ENCODE peak calls at places on chromosomes 16 and 17, in four cellular contexts. D is CD4-positive, alpha-beta T cell; Y is brain microvascular endothelial cell; N is GM23338. R is an unnamed sample.

GRCh38 chr17:78986048-78986648 is 6.4 kb upstream of the LGALS3BP start:
- DNase-seq in D (no peak), Y (peak; percentile 47), N (no peak), R (peak; percentile 43)

GRCh38 chr17:72332367-72332766 is 211.5 kb downstream of the SOX9 start:
- DNase-seq in D (no peak), Y (peak; percentile 36), N (no peak), R (no peak)

GRCh38 chr16:10390867-10391266 is 5.0 kb downstream of the ATF7IP2 start:
- DNase-seq in D (no peak), Y (no peak), N (no peak), R (no peak)

GRCh38 chr17:45850011-45850410 is 5.3 kb downstream of the SPPL2C start:
- DNase-seq in D (no peak), Y (no peak), N (no peak), R (no peak)

GRCh38 chr17:4483012-4483840 is 15.5 kb upstream of the SPNS2 start:
- DNase-seq in D (no peak), Y (no peak), N (no peak), R (no peak)

GRCh38 chr16:20147091-20147490 is 73.4 kb upstream of the GPR139 start:
- DNase-seq in D (no peak), Y (no peak), N (no peak), R (no peak)

GRCh38 chr16:74447578-74447977 is 26.3 kb upstream of the CLEC18B start:
- DNase-seq in D (no peak), Y (no peak), N (no peak), R (no peak)

GRCh38 chr16:19520861-19521331 is 1.0 kb downstream of the GDE1 start:
- DNase-seq in D (no peak), Y (peak; percentile 24), N (no peak), R (no peak)

GRCh38 chr17:72839086-72839728 is 253.3 kb downstream of the SLC39A11 start:
- DNase-seq in D (no peak), Y (no peak), N (no peak), R (no peak)

GRCh38 chr17:66726371-66726770 is 108.5 kb upstream of the CACNG5 start:
- DNase-seq in D (no peak), Y (no peak), N (no peak), R (no peak)

GRCh38 chr17:15958484-15958854 is 13.5 kb downstream of the ADORA2B start:
- DNase-seq in D (no peak), Y (no peak), N (no peak), R (no peak)

GRCh38 chr17:43328650-43329049 is 70.1 kb upstream of the ARL4D start:
- DNase-seq in D (no peak), Y (no peak), N (no peak), R (no peak)

GRCh38 chr17:80732268-80732667 is 187.6 kb downstream of the RPTOR start:
- DNase-seq in D (no peak), Y (peak; percentile 67), N (no peak), R (no peak)

GRCh38 chr17:83129676-83130075 is 50.3 kb downstream of the METRNL start:
- DNase-seq in D (no peak), Y (no peak), N (no peak), R (no peak)

GRCh38 chr17:49964539-49965521 is 4.2 kb upstream of the DLX4 start:
- DNase-seq in D (no peak), Y (no peak), N (peak; percentile 84), R (no peak)

GRCh38 chr16:4077083-4077714 is 39.0 kb downstream of the ADCY9 start:
- DNase-seq in D (no peak), Y (no peak), N (no peak), R (no peak)

GRCh38 chr17:80667462-80668277 is 123.0 kb downstream of the RPTOR start:
- DNase-seq in D (no peak), Y (no peak), N (no peak), R (no peak)

GRCh38 chr17:3974138-3974687 is 10.0 kb upstream of the ATP2A3 start:
- DNase-seq in D (no peak), Y (no peak), N (no peak), R (peak; percentile 43)

GRCh38 chr16:68345351-68345810 is 34.6 kb downstream of the PRMT7 start:
- DNase-seq in D (no peak), Y (no peak), N (no peak), R (no peak)

GRCh38 chr17:40956401-40957254 is 10.1 kb downstream of the KRT39 start:
- DNase-seq in D (no peak), Y (peak; percentile 98), N (no peak), R (no peak)

GRCh38 chr17:17998934-17999333 is 26.3 kb downstream of the DRC3 start:
- DNase-seq in D (no peak), Y (no peak), N (no peak), R (no peak)

GRCh38 chr17:67685351-67685750 is 32.4 kb upstream of the NOL11 start:
- DNase-seq in D (no peak), Y (no peak), N (no peak), R (no peak)

GRCh38 chr16:23491490-23492391 is 18.6 kb downstream of the GGA2 start:
- DNase-seq in D (no peak), Y (peak; percentile 10), N (no peak), R (no peak)

GRCh38 chr17:56499799-56500388 is 93.6 kb upstream of the NOG start:
- DNase-seq in D (no peak), Y (peak; percentile 9), N (peak; percentile 73), R (no peak)

GRCh38 chr16:55078153-55078552 is 147.5 kb downstream of the IRX5 start:
- DNase-seq in D (no peak), Y (no peak), N (no peak), R (no peak)

GRCh38 chr16:78665373-78665772 is 565.9 kb downstream of the WWOX start:
- DNase-seq in D (no peak), Y (no peak), N (no peak), R (no peak)

GRCh38 chr16:73170587-73170986 is 122.7 kb upstream of the ZFHX3 start:
- DNase-seq in D (no peak), Y (no peak), N (no peak), R (no peak)

GRCh38 chr16:2770057-2770780 is 6.9 kb downstream of the ELOB start:
- DNase-seq in D (no peak), Y (no peak), N (no peak), R (peak; percentile 69)

GRCh38 chr17:64920026-64920418 is 744 bp upstream of the LRRC37A3 start:
- DNase-seq in D (no peak), Y (no peak), N (peak; percentile 28), R (no peak)

GRCh38 chr17:7825206-7825980 is 8.6 kb upstream of the KDM6B start:
- DNase-seq in D (no peak), Y (no peak), N (no peak), R (no peak)

GRCh38 chr17:40614431-40615294 is 33.0 kb downstream of the SMARCE1 start:
- DNase-seq in D (no peak), Y (no peak), N (no peak), R (no peak)

GRCh38 chr16:84052071-84052622 is 9.6 kb upstream of the SLC38A8 start:
- DNase-seq in D (no peak), Y (no peak), N (no peak), R (no peak)

GRCh38 chr17:83182620-83183063 is 103.2 kb downstream of the METRNL start:
- DNase-seq in D (no peak), Y (no peak), N (no peak), R (peak; percentile 5)

GRCh38 chr17:47998044-47998443 is 27.1 kb downstream of the CDK5RAP3 start:
- DNase-seq in D (no peak), Y (no peak), N (no peak), R (no peak)

GRCh38 chr16:75105306-75106061 is 11.1 kb downstream of the LDHD start:
- DNase-seq in D (no peak), Y (no peak), N (no peak), R (no peak)

GRCh38 chr17:69822314-69822875 is 252.6 kb upstream of the KCNJ16 start:
- DNase-seq in D (no peak), Y (no peak), N (no peak), R (no peak)
- TF ChIP-seq CTCF in D (no peak), Y (no peak), N (no peak), R (no peak)

GRCh38 chr16:85191341-85191965 is 79.2 kb upstream of the CIBAR2 start:
- DNase-seq in D (no peak), Y (no peak), N (no peak), R (no peak)

GRCh38 chr16:85190572-85190971 is 78.3 kb upstream of the CIBAR2 start:
- DNase-seq in D (no peak), Y (no peak), N (no peak), R (no peak)

GRCh38 chr16:85193876-85194275 is 81.6 kb upstream of the CIBAR2 start:
- DNase-seq in D (no peak), Y (no peak), N (no peak), R (no peak)

GRCh38 chr16:85192736-85193493 is 80.6 kb upstream of the CIBAR2 start:
- DNase-seq in D (no peak), Y (no peak), N (no peak), R (no peak)

DNA sequence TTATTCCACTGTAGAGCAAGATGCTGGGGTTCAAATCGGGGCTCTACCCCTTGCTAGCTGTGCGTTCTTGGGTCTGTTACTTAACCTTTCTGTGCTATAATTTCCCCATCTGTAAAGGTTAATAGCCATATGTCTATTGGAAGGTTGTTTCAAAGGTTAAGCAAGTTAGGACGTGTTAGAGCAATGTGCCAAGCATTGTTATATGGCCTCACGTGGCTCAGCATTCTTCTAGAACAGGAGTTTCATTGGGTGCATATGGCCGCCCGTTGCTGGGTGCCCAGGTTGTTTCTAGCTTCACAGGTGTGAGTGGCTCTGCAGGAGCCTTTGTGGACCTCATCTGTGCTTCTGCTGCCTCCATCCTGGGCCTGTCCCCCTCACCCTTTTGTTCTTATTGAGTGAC is 80.0 kb upstream of the CIBAR2 start:
- DNase-seq in D (no peak), Y (no peak), N (no peak), R (no peak)
- H3K27me3 ChIP-seq in D (no peaks in the 10 kb centered on the region), Y (no peaks in the 10 kb centered on the region), N (no peaks in the 10 kb centered on the region), R (no peaks in the 10 kb centered on the region)

DNA sequence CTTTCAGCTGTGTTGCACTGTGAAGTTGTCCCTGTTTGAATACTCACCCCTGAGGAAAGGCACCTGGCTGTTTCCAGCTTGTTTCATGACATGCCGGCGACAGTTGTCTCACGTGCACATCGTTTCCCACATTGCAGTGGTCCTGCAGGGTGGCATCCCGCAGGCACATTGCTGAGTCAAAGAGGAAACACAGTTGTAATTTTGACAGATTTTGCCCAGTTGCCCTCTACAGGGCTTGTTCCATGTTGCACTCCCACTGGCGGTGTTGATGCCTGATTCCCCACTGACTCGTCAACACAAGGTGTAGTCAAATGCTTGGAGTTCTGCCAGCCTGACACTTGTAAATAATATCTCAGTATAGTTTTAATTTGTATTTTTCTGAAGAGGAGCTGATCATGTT is 23.8 kb downstream of the EPN2 start:
- DNase-seq in D (no peak), Y (no peak), N (no peak), R (no peak)
- TF ChIP-seq CTCF in D (no peak), Y (peak; percentile 27), N (no peak), R (no peak)

GRCh38 chr16:11398851-11399250 is 53.6 kb downstream of the RMI2 start:
- DNase-seq in D (no peak), Y (no peak), N (no peak), R (no peak)
- H3K27me3 ChIP-seq in D (no peaks in the 10 kb centered on the region), Y (no peaks in the 10 kb centered on the region), N (no peaks in the 10 kb centered on the region), R (no peaks in the 10 kb centered on the region)